ENCODE peak calls at places on chromosomes 13 and 19, in eight cellular contexts. V, Q, W, T, P, H, Z and A are unnamed samples.

GRCh38 chr13:50990050-50990449 is 80.5 kb downstream of the RNASEH2B start:
- DNase-seq in Q (no peak), H (no peak), V (no peak), W (no peak), Z (no peak), P (no peak), T (no peak), A (no peak)

GRCh38 chr13:62324842-62325241 is 909.2 kb upstream of the PCDH20 start:
- DNase-seq in Z (no peak), H (no peak), W (no peak), Q (no peak), P (no peak), T (no peak), V (no peak), A (no peak)

GRCh38 chr19:55552620-55553019 is 7.3 kb upstream of the SBK3 start:
- DNase-seq in P (no peak), T (no peak), W (no peak), Z (peak), Q (no peak), V (peak), H (no peak), A (no peak)

GRCh38 chr13:86795858-86796257 is 875.3 kb upstream of the SLITRK5 start:
- DNase-seq in V (no peak), Q (no peak), H (no peak), T (no peak), W (no peak), Z (no peak), P (no peak), A (no peak)

GRCh38 chr19:31255863-31256600 is 93.2 kb downstream of the TSHZ3 start:
- DNase-seq in V (no peak), T (no peak), Q (no peak), W (no peak), H (no peak), Z (no peak), P (no peak), A (no peak)

GRCh38 chr19:21947775-21948174 is 63.0 kb downstream of the ZNF208 start:
- DNase-seq in P (no peak), T (no peak), Q (no peak), H (no peak), V (no peak), Z (peak), W (no peak), A (no peak)

GRCh38 chr13:69683921-69684663 is 423.5 kb upstream of the ATXN8OS start:
- DNase-seq in H (no peak), W (no peak), Z (no peak), P (no peak), Q (no peak), V (no peak), T (no peak), A (no peak)

GRCh38 chr13:23477096-23477495 is 43.6 kb upstream of the SACS start:
- DNase-seq in W (no peak), Z (no peak), P (no peak), H (no peak), Q (no peak), T (no peak), V (peak), A (no peak)

GRCh38 chr19:51366999-51367564 is 894 bp upstream of the ETFB start:
- DNase-seq in V (no peak), T (no peak), Z (no peak), W (no peak), Q (no peak), P (no peak), H (peak), A (no peak)

GRCh38 chr19:7986321-7987083 is 18.9 kb downstream of the ELAVL1 start:
- DNase-seq in W (no peak), P (no peak), T (no peak), H (no peak), Z (peak), Q (no peak), V (peak), A (no peak)

GRCh38 chr13:94054159-94054558 is 425.3 kb downstream of the DCT start:
- DNase-seq in T (no peak), P (no peak), Z (no peak), Q (no peak), H (no peak), V (no peak), W (no peak), A (no peak)

GRCh38 chr19:47275866-47276461 is 1.3 kb downstream of the INAFM1 start:
- DNase-seq in H (no peak), Q (no peak), Z (peak), V (peak), W (no peak), P (no peak), T (no peak), A (no peak)

GRCh38 chr13:50353651-50354415 is 338.6 kb downstream of the KCNRG start:
- DNase-seq in V (peak), Z (peak), T (no peak), Q (no peak), H (no peak), W (no peak), P (no peak), A (no peak)

GRCh38 chr13:101757446-101758039 is 305.1 kb downstream of the ITGBL1 start:
- DNase-seq in V (peak), Z (peak), Q (no peak), T (no peak), W (no peak), H (no peak), P (no peak), A (peak)

GRCh38 chr19:42441047-42441440 is 1.7 kb downstream of the CXCL17 start:
- DNase-seq in V (no peak), P (no peak), W (no peak), T (no peak), Z (no peak), Q (no peak), H (no peak), A (no peak)

GRCh38 chr19:485583-486236 is 10.6 kb upstream of the MADCAM1 start:
- DNase-seq in Z (peak), T (peak), P (peak), W (peak), V (peak), Q (no peak), H (no peak), A (peak)

GRCh38 chr19:17871878-17872250 is at the start of gene SLC5A5:
- DNase-seq in H (no peak), W (no peak), V (no peak), T (no peak), P (no peak), Z (no peak), Q (no peak), A (no peak)

GRCh38 chr13:85729296-85729695 is 69.9 kb downstream of the SLITRK6 start:
- DNase-seq in W (no peak), V (no peak), Z (peak), Q (no peak), P (no peak), H (no peak), T (no peak), A (no peak)

GRCh38 chr19:41691268-41691970 is 3.3 kb upstream of the CEACAM7 start:
- DNase-seq in V (no peak), H (no peak), P (no peak), W (peak), Q (no peak), T (no peak), Z (no peak), A (no peak)

GRCh38 chr13:108950333-108951010 is 321.1 kb downstream of the MYO16 start:
- DNase-seq in P (no peak), T (no peak), Z (no peak), W (no peak), V (no peak), Q (no peak), H (no peak), A (no peak)

GRCh38 chr19:31185261-31185660 is 164.0 kb downstream of the TSHZ3 start:
- DNase-seq in Z (no peak), T (no peak), V (no peak), W (no peak), P (no peak), Q (no peak), H (peak), A (no peak)

GRCh38 chr19:7177926-7178325 is 108.4 kb downstream of the ZNF557 start:
- DNase-seq in T (no peak), W (no peak), Q (no peak), H (no peak), V (peak), Z (no peak), P (no peak), A (no peak)

GRCh38 chr13:112693831-112694497 is 4.1 kb downstream of the ATP11A start:
- DNase-seq in P (no peak), Z (peak), Q (no peak), H (peak), V (peak), T (peak), W (peak), A (no peak)

GRCh38 chr19:7083076-7083956 is 13.8 kb downstream of the ZNF557 start:
- DNase-seq in H (no peak), Q (no peak), V (peak), P (no peak), W (no peak), T (no peak), Z (peak), A (no peak)

GRCh38 chr19:46606019-46606418 is 4.9 kb downstream of the CALM3 start:
- DNase-seq in Z (no peak), V (no peak), W (no peak), P (no peak), Q (no peak), T (peak), H (no peak), A (no peak)

GRCh38 chr13:51832471-51833152 is 12.4 kb downstream of the TMEM272 start:
- DNase-seq in Z (no peak), W (peak), P (no peak), H (no peak), V (peak), T (no peak), Q (no peak), A (no peak)

GRCh38 chr13:39054112-39054511 is 15.9 kb downstream of the NHLRC3 start:
- DNase-seq in P (no peak), Z (no peak), W (no peak), V (no peak), T (no peak), Q (no peak), H (no peak), A (no peak)

GRCh38 chr13:102191951-102192461 is 209.8 kb downstream of the FGF14 start:
- DNase-seq in W (no peak), P (no peak), Z (peak), T (no peak), V (no peak), Q (no peak), H (no peak), A (no peak)

GRCh38 chr13:52738719-52739467 is 727 bp downstream of the CNMD start:
- DNase-seq in T (no peak), V (no peak), P (peak), H (no peak), W (peak), Z (no peak), Q (no peak), A (peak)

GRCh38 chr13:38264363-38265134 is 85.1 kb upstream of the UFM1 start:
- DNase-seq in T (no peak), Q (no peak), H (no peak), V (no peak), P (no peak), W (no peak), Z (no peak), A (no peak)

GRCh38 chr19:48308695-48309586 is 16.4 kb upstream of the EMP3 start:
- DNase-seq in Q (no peak), V (no peak), P (no peak), Z (no peak), T (no peak), H (no peak), W (no peak), A (no peak)

GRCh38 chr19:40584007-40584406 is 7.3 kb downstream of the SHKBP1 start:
- DNase-seq in V (no peak), Q (no peak), Z (no peak), H (no peak), W (no peak), P (no peak), T (no peak), A (no peak)
- TF ChIP-seq CTCF in V (peak), Q (no peak), Z (peak), H (no peak), W (no peak), P (no peak), T (no peak), A (peak)

DNA sequence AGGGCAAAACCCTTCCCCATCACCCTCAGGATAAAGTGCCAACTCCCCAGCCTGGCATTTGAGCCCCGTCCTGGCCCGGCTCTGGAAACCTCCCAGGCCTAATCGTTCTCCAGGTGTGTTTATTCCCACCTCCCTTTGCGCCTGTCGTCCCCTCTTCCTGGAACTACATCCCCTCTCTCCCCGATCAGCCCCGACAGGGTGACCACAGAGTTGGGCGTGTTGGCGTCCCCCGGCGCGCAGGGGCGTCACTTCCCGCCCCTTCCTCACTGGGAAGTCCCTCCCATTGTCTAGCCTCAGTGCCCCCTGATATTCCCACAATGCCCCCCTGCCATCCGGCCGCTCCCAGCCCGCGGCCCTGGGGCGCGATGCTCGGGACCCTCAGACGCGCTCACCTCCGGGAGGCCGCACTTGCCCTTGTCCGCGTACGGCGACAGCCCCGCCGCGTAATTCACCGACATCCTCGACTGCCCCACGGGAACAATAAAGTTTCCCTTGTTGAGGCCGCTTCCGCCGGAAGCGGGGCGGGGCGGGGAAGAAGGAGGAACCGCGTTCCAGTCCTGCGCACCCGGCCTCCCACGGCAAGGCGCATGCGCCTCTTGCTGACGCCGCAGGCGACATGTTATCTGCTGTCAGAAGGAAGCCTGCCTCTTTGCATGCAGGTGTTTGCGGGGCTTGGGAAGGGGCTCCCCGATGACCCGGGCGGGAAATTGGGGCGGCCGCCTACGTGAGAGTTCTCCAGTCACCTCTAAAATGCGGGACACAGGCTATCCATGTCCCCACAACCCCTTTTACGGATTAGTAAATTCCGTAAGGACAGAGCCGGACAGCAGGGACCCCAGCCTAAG is at the start of the genes ANKRD24 and SIRT6:
- DNase-seq in Z (peak), P (peak), H (peak), V (peak), T (peak), W (peak), Q (peak), A (peak)
- TF ChIP-seq CTCF in Z (no peak), P (no peak), H (no peak), V (no peak), T (no peak), W (no peak), Q (no peak), A (no peak)

DNA sequence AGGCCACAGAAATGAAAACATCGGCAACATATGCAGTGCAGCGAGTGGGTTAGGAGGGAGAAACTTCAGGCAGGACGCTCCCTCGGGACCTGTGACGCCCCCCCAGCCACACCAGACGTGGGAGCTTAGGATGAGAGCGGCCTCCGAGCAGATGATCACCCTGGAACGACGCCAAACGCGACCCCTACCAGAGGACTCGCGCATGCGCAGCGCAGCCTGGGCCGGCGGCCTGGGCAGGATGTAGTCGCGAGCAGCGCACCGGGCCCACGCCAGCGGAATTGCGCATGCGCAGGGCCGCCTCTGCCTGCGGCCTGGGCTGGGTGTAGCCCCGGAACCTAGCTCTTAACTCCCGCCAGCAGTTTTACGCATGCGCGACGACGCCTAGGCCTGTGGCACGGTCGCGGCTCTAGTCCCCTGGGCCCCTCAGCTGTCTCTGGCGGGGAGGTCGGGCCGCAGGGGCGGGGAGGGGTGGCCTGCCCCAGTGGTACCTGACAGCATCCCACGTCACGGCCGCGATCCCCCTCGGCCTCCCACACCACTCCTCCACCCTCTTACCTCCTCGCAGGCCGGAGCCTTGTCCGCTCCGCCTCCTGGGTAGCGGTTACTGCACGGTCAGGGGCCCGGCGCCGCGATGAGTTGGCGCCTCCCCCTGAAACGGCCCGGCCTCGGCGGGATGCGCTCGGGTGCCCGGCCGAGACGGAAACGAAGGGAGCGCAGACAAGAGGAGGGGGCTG is at the start of gene RCBTB2:
- DNase-seq in Q (peak), V (peak), T (peak), W (peak), Z (peak), P (peak), H (peak), A (peak)
- TF ChIP-seq CTCF in Q (no peak), V (no peak), T (no peak), W (no peak), Z (no peak), P (peak), H (no peak), A (no peak)

GRCh38 chr13:48066310-48066989 is 28.5 kb downstream of the MED4 start:
- DNase-seq in Z (no peak), Q (no peak), T (no peak), P (no peak), W (no peak), H (no peak), V (peak), A (no peak)
- TF ChIP-seq CTCF in Z (no peak), Q (no peak), T (no peak), P (no peak), W (no peak), H (no peak), V (no peak), A (no peak)